ENCODE peak calls at places on chromosomes 4 and X, in seven cellular contexts. B, N, G, K, L, P and Y are unnamed samples.

GRCh38 chr4:145279122-145279960 is 99.0 kb upstream of the OTUD4 start:
- DNase-seq in K (no peak), N (no peak), L (peak; percentile 35), P (peak; percentile 76), B (no peak), G (peak; percentile 81), Y (no peak)

GRCh38 chr4:121773873-121774272 is 8.9 kb upstream of the SMIM43 start:
- DNase-seq in L (no peak), K (no peak), N (no peak), P (no peak), G (no peak), B (no peak), Y (no peak)

GRCh38 chr4:98930311-98930865 is 1.5 kb upstream of the EIF4E start:
- DNase-seq in G (no peak), P (no peak), L (no peak), N (no peak), K (no peak), B (no peak), Y (no peak)

GRCh38 chr4:16684083-16684482 is 214.4 kb downstream of the LDB2 start:
- DNase-seq in P (peak; percentile 84), B (no peak), K (no peak), L (no peak), G (peak; percentile 91), N (no peak), Y (no peak)

GRCh38 chrX:18354369-18355329 is at the start of gene SCML2:
- DNase-seq in P (peak; percentile 69), K (peak; percentile 79), B (peak; percentile 42), L (peak; percentile 34), N (peak; percentile 9), G (peak; percentile 21), Y (no peak)

GRCh38 chr4:185825737-185826136 is 13.7 kb upstream of the SORBS2 start:
- DNase-seq in B (peak; percentile 72), N (no peak), G (no peak), L (no peak), P (no peak), K (no peak), Y (no peak)

GRCh38 chr4:35500812-35501211 is 743.5 kb downstream of the ARAP2 start:
- DNase-seq in B (peak; percentile 67), P (no peak), L (no peak), N (no peak), G (no peak), K (no peak), Y (peak; percentile 8)

GRCh38 chr4:663438-664428 is 10.3 kb downstream of the ATP5ME start:
- DNase-seq in L (peak; percentile 63), G (no peak), B (no peak), K (peak; percentile 95), N (peak; percentile 7), P (peak; percentile 13), Y (no peak)

GRCh38 chr4:119865389-119865788 is 201.3 kb downstream of the MAD2L1 start:
- DNase-seq in P (no peak), G (no peak), B (no peak), L (no peak), K (no peak), N (no peak), Y (no peak)

GRCh38 chrX:23820235-23820782 is 37.3 kb downstream of the SAT1 start:
- DNase-seq in K (no peak), B (peak; percentile 51), L (no peak), P (no peak), N (no peak), G (no peak), Y (no peak)

GRCh38 chr4:95693594-95693993 is 144.8 kb upstream of the UNC5C start:
- DNase-seq in B (peak; percentile 16), K (no peak), P (no peak), G (peak; percentile 0), L (no peak), N (no peak), Y (no peak)

GRCh38 chrX:31298881-31299280 is 227.0 kb upstream of the FTHL17 start:
- DNase-seq in K (no peak), N (no peak), P (no peak), L (no peak), B (no peak), G (no peak), Y (no peak)

GRCh38 chr4:27010334-27010940 is 149.8 kb downstream of the STIM2 start:
- DNase-seq in K (peak; percentile 77), L (peak; percentile 46), B (peak; percentile 54), G (peak; percentile 75), P (peak; percentile 80), N (peak; percentile 19), Y (peak; percentile 24)

GRCh38 chr4:84041426-84041825 is 457.7 kb downstream of the NKX6-1 start:
- DNase-seq in L (no peak), B (no peak), K (no peak), N (no peak), P (no peak), G (no peak), Y (no peak)

GRCh38 chr4:105022811-105023667 is 123.6 kb upstream of the TET2 start:
- DNase-seq in P (no peak), L (no peak), G (peak; percentile 3), K (no peak), B (no peak), N (no peak), Y (no peak)

GRCh38 chrX:118523920-118524319 is 28.3 kb downstream of the DOCK11 start:
- DNase-seq in L (no peak), K (no peak), N (no peak), G (no peak), B (no peak), P (no peak), Y (no peak)

GRCh38 chr4:108651068-108651794 is 832 bp downstream of the OSTC start:
- DNase-seq in N (no peak), G (peak; percentile 72), K (no peak), L (no peak), B (peak; percentile 48), P (peak; percentile 71), Y (peak; percentile 5)

GRCh38 chr4:115852767-115853091 is 739.3 kb upstream of the NDST4 start:
- DNase-seq in G (no peak), K (no peak), N (no peak), P (no peak), B (no peak), L (no peak), Y (no peak)

GRCh38 chr4:115850799-115851509 is 737.5 kb upstream of the NDST4 start:
- DNase-seq in G (no peak), B (no peak), N (no peak), P (no peak), L (no peak), K (peak; percentile 32), Y (no peak)

DNA sequence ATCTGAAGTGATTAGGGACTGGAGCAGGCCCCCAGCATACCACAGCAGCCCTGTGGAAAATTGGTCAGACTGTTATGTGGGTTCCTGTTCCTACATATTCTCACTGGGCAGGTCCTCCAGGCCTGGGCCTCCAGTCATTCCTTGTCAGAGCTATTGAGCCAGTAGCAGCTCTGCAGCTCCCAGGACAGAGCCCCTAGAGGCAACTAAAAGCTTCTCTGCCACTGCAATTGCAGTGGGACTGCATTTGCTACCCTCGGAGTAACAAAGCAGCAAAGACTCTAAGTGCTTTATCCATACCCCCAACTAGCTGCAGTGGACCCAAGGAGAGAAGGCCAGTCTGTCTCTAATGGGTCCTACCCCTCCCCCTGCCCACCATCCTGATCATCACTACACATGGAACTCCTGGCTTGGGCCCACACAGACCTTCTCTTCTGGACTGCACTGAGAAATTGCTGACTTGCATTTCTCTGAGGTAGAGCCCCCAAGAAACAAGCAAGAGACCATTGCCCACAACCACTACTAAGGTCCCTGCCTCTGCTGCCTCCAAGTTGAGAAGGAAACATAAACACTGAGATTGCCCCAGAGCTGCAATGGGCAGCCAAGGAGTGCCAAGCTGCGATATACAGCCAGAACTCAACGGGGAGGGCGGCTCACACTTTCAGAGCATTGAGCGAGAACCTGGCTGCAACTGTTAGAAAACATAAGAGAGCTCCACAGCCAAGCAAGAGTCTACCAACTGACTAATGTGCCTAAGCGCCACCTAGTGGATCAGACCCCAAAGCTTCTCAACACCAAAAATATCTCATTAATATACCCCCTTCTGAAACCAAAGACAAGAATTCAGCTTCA is 738.7 kb upstream of the NDST4 start:
- DNase-seq in G (no peak), P (peak; percentile 4), B (peak; percentile 71), N (no peak), K (peak; percentile 31), L (no peak), Y (peak; percentile 44)
- TF ChIP-seq CTCF in G (no peak), P (no peak), B (peak; percentile 59), N (no peak), K (peak; percentile 25), L (no peak), Y (peak; percentile 82)

GRCh38 chr4:139938414-139938813 is 215.6 kb downstream of the MAML3 start:
- DNase-seq in P (no peak), G (no peak), B (no peak), N (no peak), L (no peak), K (no peak), Y (no peak)

GRCh38 chr4:139940600-139940999 is 213.4 kb downstream of the MAML3 start:
- DNase-seq in B (no peak), P (peak; percentile 12), K (no peak), G (no peak), N (no peak), L (no peak), Y (no peak)

GRCh38 chr4:139943277-139943676 is 210.7 kb downstream of the MAML3 start:
- DNase-seq in L (no peak), K (no peak), N (no peak), B (no peak), G (no peak), P (no peak), Y (no peak)

DNA sequence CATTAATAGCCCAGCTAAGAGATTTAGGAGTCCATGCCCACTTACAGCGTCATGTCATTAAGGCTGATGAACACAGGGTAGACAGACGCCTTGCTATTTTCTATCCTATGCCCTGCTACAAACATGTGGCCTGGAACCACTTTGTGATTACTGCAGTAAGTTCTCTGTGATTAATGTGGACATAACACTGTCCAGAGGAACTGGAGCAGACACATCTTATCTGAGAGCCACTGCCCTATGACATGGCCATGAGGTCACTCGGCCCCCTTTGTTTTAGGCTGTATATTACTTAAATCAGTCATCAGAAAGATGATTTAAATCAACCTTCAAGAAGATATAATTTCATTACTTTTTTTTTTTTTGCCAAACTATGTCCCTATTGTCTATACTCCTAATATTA is 211.7 kb downstream of the MAML3 start:
- DNase-seq in L (no peak), B (no peak), K (no peak), P (no peak), G (no peak), N (no peak), Y (no peak)
- H3K4me3 ChIP-seq in L (no peak overlapping the region), B (no peak overlapping the region), K (no peak overlapping the region), P (no peak overlapping the region), G (no peak overlapping the region), N (no peak overlapping the region), Y (no peak overlapping the region)

GRCh38 chrX:103780701-103781402 is 4.2 kb downstream of the PLP1 start:
- DNase-seq in K (no peak), G (no peak), L (no peak), P (no peak), B (no peak), N (no peak), Y (no peak)
- TF ChIP-seq CTCF in K (no peak), G (no peak), L (no peak), P (no peak), B (no peak), N (no peak), Y (no peak)

DNA sequence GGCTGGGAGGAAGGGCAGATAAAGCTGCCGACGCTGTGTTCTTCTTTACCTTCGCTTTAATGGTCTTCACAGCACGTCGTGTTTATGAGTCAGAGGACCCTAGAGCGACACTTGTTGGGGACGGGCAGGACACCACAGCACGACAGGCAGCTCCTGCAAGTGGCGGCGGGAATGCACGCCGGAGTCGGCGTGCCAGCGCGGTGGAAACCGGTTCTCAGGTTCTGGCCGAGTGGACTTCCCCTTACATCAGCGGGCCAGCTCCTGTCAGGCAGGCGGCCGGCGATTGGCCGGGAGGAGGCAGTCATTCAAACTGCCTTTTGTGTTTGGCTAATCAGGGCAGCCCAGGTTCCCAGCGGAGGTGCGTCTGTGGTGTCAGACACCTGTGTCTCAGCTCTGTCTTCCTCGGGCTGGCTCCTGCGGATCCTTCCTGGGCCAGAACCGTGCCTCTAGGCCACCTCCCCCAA is 150.9 kb downstream of the SHROOM3 start:
- DNase-seq in K (peak; percentile 81), N (peak; percentile 64), B (peak; percentile 91), P (no peak), L (peak; percentile 87), G (no peak), Y (no peak)
- H3K4me3 ChIP-seq in K (no peak overlapping the region), N (peak overlapping the region; percentile 51), B (peak overlapping the region; percentile 73), P (no peak overlapping the region), L (peak overlapping the region; percentile 55), G (peak overlapping the region; percentile 38), Y (peak overlapping the region; percentile 37)